ENCODE peak calls at places on chromosomes 11 and 22, in six cellular contexts. L, D, O, X, U and H are unnamed samples.

GRCh38 chr11:9516113-9516512 is 55.3 kb downstream of the ZNF143 start:
- DNase-seq in O (no peak), D (no peak), X (no peak), U (no peak), L (no peak), H (no peak)

GRCh38 chr11:74626130-74626529 is 33.7 kb downstream of the POLD3 start:
- DNase-seq in U (no peak), L (no peak), O (no peak), D (no peak), X (no peak), H (no peak)

GRCh38 chr11:27468209-27468608 is 4.4 kb downstream of the LGR4 start:
- DNase-seq in L (no peak), X (no peak), U (no peak), D (no peak), O (no peak), H (no peak)

GRCh38 chr11:81658722-81659121 is 1074.9 kb downstream of the FAM181B start:
- DNase-seq in D (no peak), U (no peak), L (no peak), O (no peak), X (no peak), H (no peak)

GRCh38 chr22:25548866-25549464 is 15.5 kb upstream of the GRK3 start:
- DNase-seq in L (no peak), O (no peak), X (no peak), U (no peak), D (no peak), H (no peak)

GRCh38 chr22:26663374-26663923 is 6.1 kb downstream of the MIAT start:
- DNase-seq in L (no peak), X (no peak), D (no peak), U (no peak), O (no peak), H (no peak)

GRCh38 chr11:61697093-61697492 is 16.9 kb downstream of the DAGLA start:
- DNase-seq in L (no peak), U (no peak), O (no peak), X (no peak), D (no peak), H (no peak)

GRCh38 chr22:18056161-18056666 is 21.6 kb upstream of the PEX26 start:
- DNase-seq in L (no peak), U (no peak), O (no peak), X (no peak), D (no peak), H (no peak)

GRCh38 chr22:25202290-25202921 is 2.7 kb downstream of the CRYBB3 start:
- DNase-seq in X (no peak), D (peak; percentile 62), U (peak; percentile 33), L (peak; percentile 60), O (peak; percentile 27), H (no peak)

GRCh38 chr11:2480874-2481220 is 36.0 kb downstream of the KCNQ1 start:
- DNase-seq in D (no peak), X (no peak), U (no peak), O (no peak), L (no peak), H (no peak)

GRCh38 chr22:32574397-32574796 is 99.8 kb downstream of the FBXO7 start:
- DNase-seq in X (no peak), D (no peak), L (no peak), O (no peak), U (no peak), H (no peak)

GRCh38 chr11:78801161-78801884 is 226.7 kb upstream of the NARS2 start:
- DNase-seq in O (peak; percentile 40), U (no peak), X (no peak), L (peak; percentile 69), D (peak; percentile 74), H (no peak)

GRCh38 chr11:73999581-74000306 is 9.1 kb downstream of the UCP3 start:
- DNase-seq in D (no peak), L (no peak), O (no peak), U (no peak), X (no peak), H (no peak)

GRCh38 chr22:27420817-27421361 is 380.7 kb downstream of the MN1 start:
- DNase-seq in O (peak; percentile 77), L (peak; percentile 91), X (peak; percentile 54), D (peak; percentile 88), U (peak; percentile 78), H (no peak)

GRCh38 chr11:8252388-8252787 is 11.3 kb downstream of the LMO1 start:
- DNase-seq in L (no peak), U (peak; percentile 1), D (no peak), O (peak; percentile 2), X (no peak), H (no peak)

GRCh38 chr11:15258433-15259350 is 144.0 kb downstream of the INSC start:
- DNase-seq in L (no peak), U (no peak), D (no peak), O (no peak), X (no peak), H (no peak)

GRCh38 chr11:78391424-78391823 is 26.2 kb downstream of the GAB2 start:
- DNase-seq in X (no peak), O (no peak), U (no peak), D (no peak), L (no peak), H (no peak)

GRCh38 chr11:46916669-46917108 is 1.7 kb downstream of the LRP4 start:
- DNase-seq in U (peak; percentile 63), L (peak; percentile 51), O (peak; percentile 61), D (no peak), X (peak; percentile 68), H (no peak)

GRCh38 chr11:120674537-120674936 is 163.0 kb downstream of the GRIK4 start:
- DNase-seq in D (no peak), X (no peak), L (no peak), O (no peak), U (no peak), H (no peak)

GRCh38 chr11:56624661-56625110 is 10.0 kb upstream of the OR5M1 start:
- DNase-seq in D (no peak), O (no peak), U (no peak), X (no peak), L (no peak), H (no peak)

GRCh38 chr11:2294340-2295290 is 7.1 kb downstream of the C11orf21 start:
- DNase-seq in X (no peak), O (peak; percentile 14), L (peak; percentile 19), U (no peak), D (peak; percentile 3), H (no peak)

GRCh38 chr22:50343541-50343935 is 411 bp downstream of the PPP6R2 start:
- DNase-seq in O (no peak), L (no peak), U (peak; percentile 25), X (no peak), D (no peak), H (no peak)

GRCh38 chr22:17864398-17865182 is 90.3 kb upstream of the BID start:
- DNase-seq in X (no peak), D (no peak), U (no peak), O (no peak), L (no peak), H (no peak)

GRCh38 chr11:113504586-113504985 is 29.4 kb upstream of the DRD2 start:
- DNase-seq in X (no peak), D (no peak), O (no peak), U (no peak), L (no peak), H (no peak)

GRCh38 chr11:107818491-107818890 is 40.1 kb downstream of the SLC35F2 start:
- DNase-seq in U (no peak), L (no peak), D (no peak), O (no peak), X (no peak), H (no peak)

GRCh38 chr11:44446341-44446712 is 119.1 kb upstream of the CD82 start:
- DNase-seq in D (no peak), L (peak; percentile 2), X (no peak), O (no peak), U (no peak), H (no peak)

GRCh38 chr11:73426184-73426845 is 50.1 kb downstream of the RELT start:
- DNase-seq in U (no peak), O (no peak), D (no peak), X (no peak), L (no peak), H (no peak)

GRCh38 chr11:79506734-79507344 is 66.0 kb upstream of the TENM4 start:
- DNase-seq in X (no peak), L (no peak), D (no peak), U (no peak), O (no peak), H (no peak)

DNA sequence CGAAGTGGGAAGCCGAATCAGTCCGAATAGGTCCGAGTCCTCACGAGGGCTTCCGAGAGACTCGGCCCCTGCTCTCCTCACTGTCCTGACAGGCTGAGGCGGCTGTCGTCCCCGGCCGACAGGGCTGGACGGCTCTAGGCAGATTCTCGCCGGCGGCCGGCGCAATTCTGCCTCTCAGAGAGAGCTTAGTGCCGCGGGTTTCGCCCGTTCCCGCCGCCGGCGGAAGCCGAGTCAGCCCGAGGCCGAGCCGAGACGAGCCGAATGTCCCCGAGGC is 247 bp upstream of the DEAF1 start:
- DNase-seq in D (no peak), X (no peak), U (no peak), O (no peak), L (no peak), H (no peak)
- TF ChIP-seq CTCF in D (no peak), X (no peak), U (no peak), O (no peak), L (no peak), H (no peak)

GRCh38 chr22:40112595-40112994 is 65.1 kb upstream of the TNRC6B start:
- DNase-seq in L (no peak), U (no peak), O (no peak), X (no peak), D (no peak), H (no peak)
- TF ChIP-seq POLR2A in L (no peak), U (no peak), O (no peak), X (no peak), D (no peak), H (no peak)

DNA sequence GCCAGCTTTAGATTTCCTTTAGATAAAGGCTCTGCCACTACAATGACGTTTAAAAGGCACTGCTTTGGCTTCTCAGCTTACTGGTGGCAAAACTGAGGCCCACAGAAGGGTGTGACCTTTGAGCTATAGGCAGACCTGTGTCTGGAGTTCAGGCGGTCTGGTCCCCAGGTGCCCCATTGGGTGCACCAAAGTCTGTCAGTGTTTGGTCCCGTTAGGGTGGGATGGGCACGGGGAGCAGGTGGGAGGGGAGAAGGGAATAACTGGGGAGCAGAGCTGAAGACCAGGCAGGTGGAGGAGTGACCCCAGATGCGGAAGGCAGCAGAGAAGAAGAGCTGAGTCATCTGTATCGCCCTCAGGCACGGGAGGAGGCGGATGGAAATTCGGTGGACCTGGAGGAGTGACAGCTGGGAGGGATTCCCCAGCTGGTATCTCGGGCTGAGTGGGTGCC is 45.3 kb upstream of the GCAT start:
- DNase-seq in X (no peak), L (no peak), D (no peak), O (no peak), U (no peak), H (no peak)
- H3K36me3 ChIP-seq in X (peaks cover 84% of the 10 kb centered on the region), L (peaks cover 100% of the 10 kb centered on the region), D (peaks cover 20% of the 10 kb centered on the region), O (no peaks in the 10 kb centered on the region), U (no peaks in the 10 kb centered on the region), H (peaks cover 43% of the 10 kb centered on the region)

GRCh38 chr11:507727-508515 is 879 bp upstream of the RNH1 start:
- DNase-seq in X (peak; percentile 56), D (no peak), L (no peak), U (no peak), O (no peak), H (no peak)

GRCh38 chr11:504994-505344 is 2.1 kb downstream of the RNH1 start:
- DNase-seq in L (no peak), O (no peak), D (no peak), X (no peak), U (no peak), H (no peak)

GRCh38 chr11:506950-507726 is at the start of gene RNH1:
- DNase-seq in D (peak; percentile 98), U (peak; percentile 99), O (peak; percentile 99), L (peak; percentile 99), X (peak; percentile 100), H (peak; percentile 86)

GRCh38 chr11:504053-504993 is 2.7 kb downstream of the RNH1 start:
- DNase-seq in O (peak; percentile 51), D (peak; percentile 48), X (peak; percentile 92), U (peak; percentile 53), L (peak; percentile 35), H (no peak)

GRCh38 chr11:506238-506949 is 648 bp downstream of the RNH1 start:
- DNase-seq in O (peak; percentile 99), X (peak; percentile 100), D (peak; percentile 92), U (peak; percentile 99), L (peak; percentile 98), H (peak; percentile 80)
- TF ChIP-seq CTCF in O (peak; percentile 7), X (no peak), D (no peak), U (no peak), L (peak; percentile 24), H (no peak)